ENCODE peak calls at places on chromosomes 2 and 18, in eight cellular contexts. One of them, this sample, is unnamed. For H3K4me1, the result is how much of the 10 kb centered on the place peaks cover.

GRCh38 chr2:23519334-23519651 is 134.3 kb downstream of the KLHL29 start:
- DNase-seq in SK-N-SH: no peak
- DNase-seq in sigmoid colon: no peak
- DNase-seq in GM23338: no peak
- DNase-seq in Panc1: no peak
- DNase-seq in endothelial cell of umbilical vein: no peak
- DNase-seq in HepG2: no peak
- DNase-seq in K562: no peak
- DNase-seq in this sample: peak

GRCh38 chr18:25923193-25923592 is 167.2 kb downstream of the SS18 start:
- DNase-seq in endothelial cell of umbilical vein: no peak
- DNase-seq in K562: no peak
- DNase-seq in Panc1: no peak
- DNase-seq in SK-N-SH: no peak
- DNase-seq in sigmoid colon: no peak
- DNase-seq in HepG2: no peak
- DNase-seq in GM23338: no peak
- DNase-seq in this sample: no peak

GRCh38 chr2:22521620-22522019 is 863.4 kb upstream of the KLHL29 start:
- DNase-seq in sigmoid colon: no peak
- DNase-seq in Panc1: no peak
- DNase-seq in HepG2: no peak
- DNase-seq in K562: no peak
- DNase-seq in GM23338: no peak
- DNase-seq in endothelial cell of umbilical vein: no peak
- DNase-seq in SK-N-SH: no peak
- DNase-seq in this sample: no peak

GRCh38 chr2:43429366-43429765 is 166.5 kb downstream of the THADA start:
- DNase-seq in endothelial cell of umbilical vein: no peak
- DNase-seq in Panc1: no peak
- DNase-seq in SK-N-SH: no peak
- DNase-seq in GM23338: no peak
- DNase-seq in sigmoid colon: no peak
- DNase-seq in HepG2: peak
- DNase-seq in K562: no peak
- DNase-seq in this sample: no peak

GRCh38 chr2:16649353-16650286 is 16.0 kb downstream of the CYRIA start:
- DNase-seq in HepG2: no peak
- DNase-seq in sigmoid colon: no peak
- DNase-seq in SK-N-SH: no peak
- DNase-seq in GM23338: no peak
- DNase-seq in K562: no peak
- DNase-seq in Panc1: no peak
- DNase-seq in endothelial cell of umbilical vein: no peak
- DNase-seq in this sample: no peak

GRCh38 chr2:171172980-171173542 is 12.4 kb upstream of the TLK1 start:
- DNase-seq in K562: no peak
- DNase-seq in SK-N-SH: no peak
- DNase-seq in endothelial cell of umbilical vein: no peak
- DNase-seq in GM23338: no peak
- DNase-seq in sigmoid colon: no peak
- DNase-seq in Panc1: no peak
- DNase-seq in HepG2: no peak
- DNase-seq in this sample: no peak

GRCh38 chr18:37519506-37520135 is 46.0 kb downstream of the CELF4 start:
- DNase-seq in GM23338: no peak
- DNase-seq in SK-N-SH: no peak
- DNase-seq in endothelial cell of umbilical vein: no peak
- DNase-seq in Panc1: no peak
- DNase-seq in K562: no peak
- DNase-seq in HepG2: no peak
- DNase-seq in sigmoid colon: no peak
- DNase-seq in this sample: no peak

GRCh38 chr18:59593291-59593717 is 103.9 kb downstream of the CCBE1 start:
- DNase-seq in K562: no peak
- DNase-seq in endothelial cell of umbilical vein: no peak
- DNase-seq in Panc1: no peak
- DNase-seq in GM23338: no peak
- DNase-seq in SK-N-SH: no peak
- DNase-seq in sigmoid colon: no peak
- DNase-seq in HepG2: no peak
- DNase-seq in this sample: no peak

GRCh38 chr2:155377178-155377780 is 678.8 kb downstream of the KCNJ3 start:
- DNase-seq in HepG2: peak
- DNase-seq in sigmoid colon: no peak
- DNase-seq in endothelial cell of umbilical vein: peak
- DNase-seq in GM23338: peak
- DNase-seq in K562: no peak
- DNase-seq in SK-N-SH: no peak
- DNase-seq in Panc1: no peak
- DNase-seq in this sample: no peak

GRCh38 chr2:65382776-65383357 is 49.5 kb downstream of the SPRED2 start:
- DNase-seq in GM23338: peak
- DNase-seq in K562: peak
- DNase-seq in Panc1: no peak
- DNase-seq in sigmoid colon: peak
- DNase-seq in endothelial cell of umbilical vein: no peak
- DNase-seq in SK-N-SH: peak
- DNase-seq in HepG2: peak
- DNase-seq in this sample: peak

GRCh38 chr2:53202063-53202462 is 565.5 kb upstream of the CHAC2 start:
- DNase-seq in endothelial cell of umbilical vein: peak
- DNase-seq in SK-N-SH: no peak
- DNase-seq in sigmoid colon: no peak
- DNase-seq in HepG2: peak
- DNase-seq in Panc1: peak
- DNase-seq in GM23338: peak
- DNase-seq in K562: no peak
- DNase-seq in this sample: no peak

GRCh38 chr2:220224711-220225519 is 597.5 kb downstream of the SLC4A3 start:
- DNase-seq in K562: no peak
- DNase-seq in Panc1: no peak
- DNase-seq in SK-N-SH: no peak
- DNase-seq in HepG2: no peak
- DNase-seq in GM23338: no peak
- DNase-seq in sigmoid colon: no peak
- DNase-seq in endothelial cell of umbilical vein: no peak
- DNase-seq in this sample: no peak

GRCh38 chr2:171185941-171186340 is 25.2 kb upstream of the TLK1 start:
- DNase-seq in SK-N-SH: no peak
- DNase-seq in K562: no peak
- DNase-seq in endothelial cell of umbilical vein: no peak
- DNase-seq in Panc1: no peak
- DNase-seq in GM23338: no peak
- DNase-seq in HepG2: no peak
- DNase-seq in sigmoid colon: no peak
- DNase-seq in this sample: no peak

GRCh38 chr2:62724886-62725711 is 19.6 kb downstream of the EHBP1 start:
- DNase-seq in GM23338: peak
- DNase-seq in HepG2: no peak
- DNase-seq in sigmoid colon: peak
- DNase-seq in Panc1: no peak
- DNase-seq in endothelial cell of umbilical vein: peak
- DNase-seq in K562: peak
- DNase-seq in SK-N-SH: peak
- DNase-seq in this sample: peak

GRCh38 chr2:144982481-144982880 is 462.6 kb upstream of the ZEB2 start:
- DNase-seq in Panc1: no peak
- DNase-seq in endothelial cell of umbilical vein: no peak
- DNase-seq in sigmoid colon: no peak
- DNase-seq in GM23338: no peak
- DNase-seq in K562: no peak
- DNase-seq in HepG2: no peak
- DNase-seq in SK-N-SH: no peak
- DNase-seq in this sample: no peak

GRCh38 chr2:146324954-146325353 is 1519.9 kb upstream of the ACVR2A start:
- DNase-seq in endothelial cell of umbilical vein: no peak
- DNase-seq in Panc1: no peak
- DNase-seq in sigmoid colon: no peak
- DNase-seq in HepG2: no peak
- DNase-seq in K562: no peak
- DNase-seq in GM23338: no peak
- DNase-seq in SK-N-SH: no peak
- DNase-seq in this sample: no peak

GRCh38 chr2:37190290-37190689 is 1.8 kb upstream of the SULT6B1 start:
- DNase-seq in SK-N-SH: no peak
- DNase-seq in sigmoid colon: no peak
- DNase-seq in GM23338: no peak
- DNase-seq in K562: no peak
- DNase-seq in HepG2: no peak
- DNase-seq in Panc1: no peak
- DNase-seq in endothelial cell of umbilical vein: no peak
- DNase-seq in this sample: no peak

GRCh38 chr2:218445602-218446001 is 26.7 kb downstream of the VIL1 start:
- DNase-seq in sigmoid colon: no peak
- DNase-seq in endothelial cell of umbilical vein: no peak
- DNase-seq in K562: no peak
- DNase-seq in GM23338: no peak
- DNase-seq in Panc1: no peak
- DNase-seq in HepG2: no peak
- DNase-seq in SK-N-SH: no peak
- DNase-seq in this sample: no peak

GRCh38 chr2:188244383-188244782 is 47.3 kb upstream of the GULP1 start:
- DNase-seq in Panc1: no peak
- DNase-seq in SK-N-SH: no peak
- DNase-seq in HepG2: no peak
- DNase-seq in K562: no peak
- DNase-seq in GM23338: no peak
- DNase-seq in endothelial cell of umbilical vein: no peak
- DNase-seq in sigmoid colon: no peak
- DNase-seq in this sample: no peak

GRCh38 chr2:131115752-131116151 is 10.6 kb downstream of the PLEKHB2 start:
- DNase-seq in HepG2: no peak
- DNase-seq in Panc1: no peak
- DNase-seq in sigmoid colon: no peak
- DNase-seq in endothelial cell of umbilical vein: no peak
- DNase-seq in K562: no peak
- DNase-seq in GM23338: no peak
- DNase-seq in SK-N-SH: no peak
- DNase-seq in this sample: no peak

GRCh38 chr2:101124684-101125366 is 26.4 kb downstream of the TBC1D8 start:
- DNase-seq in endothelial cell of umbilical vein: peak
- DNase-seq in HepG2: peak
- DNase-seq in SK-N-SH: no peak
- DNase-seq in GM23338: no peak
- DNase-seq in sigmoid colon: peak
- DNase-seq in K562: no peak
- DNase-seq in Panc1: peak
- DNase-seq in this sample: no peak
- TF ChIP-seq POLR2AphosphoS5 in endothelial cell of umbilical vein: peak
- TF ChIP-seq POLR2AphosphoS5 in HepG2: no peak
- TF ChIP-seq POLR2AphosphoS5 in SK-N-SH: no peak
- TF ChIP-seq POLR2AphosphoS5 in GM23338: no peak
- TF ChIP-seq POLR2AphosphoS5 in sigmoid colon: no peak
- TF ChIP-seq POLR2AphosphoS5 in K562: no peak
- TF ChIP-seq POLR2AphosphoS5 in Panc1: no peak
- TF ChIP-seq POLR2AphosphoS5 in this sample: no peak

GRCh38 chr2:168632733-168633132 is 169.7 kb upstream of the NOSTRIN start:
- DNase-seq in SK-N-SH: peak
- DNase-seq in HepG2: no peak
- DNase-seq in sigmoid colon: no peak
- DNase-seq in endothelial cell of umbilical vein: peak
- DNase-seq in K562: no peak
- DNase-seq in Panc1: no peak
- DNase-seq in GM23338: peak
- DNase-seq in this sample: no peak

GRCh38 chr2:168639024-168639423 is 163.4 kb upstream of the NOSTRIN start:
- DNase-seq in Panc1: no peak
- DNase-seq in HepG2: no peak
- DNase-seq in SK-N-SH: no peak
- DNase-seq in sigmoid colon: no peak
- DNase-seq in GM23338: no peak
- DNase-seq in K562: no peak
- DNase-seq in endothelial cell of umbilical vein: no peak
- DNase-seq in this sample: no peak

GRCh38 chr2:168633200-168633599 is 169.2 kb upstream of the NOSTRIN start:
- DNase-seq in sigmoid colon: no peak
- DNase-seq in SK-N-SH: no peak
- DNase-seq in HepG2: no peak
- DNase-seq in GM23338: no peak
- DNase-seq in K562: no peak
- DNase-seq in Panc1: no peak
- DNase-seq in endothelial cell of umbilical vein: no peak
- DNase-seq in this sample: no peak

GRCh38 chr2:168633895-168634294 is 168.5 kb upstream of the NOSTRIN start:
- DNase-seq in sigmoid colon: no peak
- DNase-seq in GM23338: no peak
- DNase-seq in Panc1: no peak
- DNase-seq in HepG2: no peak
- DNase-seq in endothelial cell of umbilical vein: no peak
- DNase-seq in K562: no peak
- DNase-seq in SK-N-SH: no peak
- DNase-seq in this sample: no peak

DNA sequence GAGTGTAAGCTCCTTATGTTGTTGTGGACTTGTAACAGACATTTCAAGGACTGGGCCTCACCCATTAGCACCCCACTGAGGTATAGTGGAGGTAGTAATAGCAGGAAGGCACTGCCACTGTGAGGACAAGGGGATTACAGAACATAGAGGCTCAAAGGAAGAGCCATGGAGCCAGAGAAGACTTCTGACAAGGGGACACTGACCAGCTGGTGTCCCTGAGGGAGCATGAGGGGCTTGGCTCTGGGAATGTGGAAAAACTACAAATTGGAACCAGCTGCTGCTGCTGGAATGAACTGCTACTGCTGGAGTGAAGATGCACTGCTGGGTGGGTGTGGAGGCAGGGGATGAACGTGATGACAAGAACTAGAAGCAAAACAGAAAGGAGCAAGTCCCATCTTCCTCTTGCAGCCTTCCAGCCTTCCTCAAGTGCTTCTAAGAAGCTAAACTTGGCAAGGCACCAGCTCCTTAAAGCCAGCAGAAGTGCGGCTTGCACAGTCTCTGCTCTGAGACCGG is 167.3 kb upstream of the NOSTRIN start:
- DNase-seq in sigmoid colon: peak
- DNase-seq in K562: no peak
- DNase-seq in endothelial cell of umbilical vein: no peak
- DNase-seq in HepG2: no peak
- DNase-seq in SK-N-SH: peak
- DNase-seq in GM23338: peak
- DNase-seq in Panc1: no peak
- DNase-seq in this sample: no peak
- H3K4me1 ChIP-seq in sigmoid colon: under half
- H3K4me1 ChIP-seq in K562: under half
- H3K4me1 ChIP-seq in endothelial cell of umbilical vein: under half
- H3K4me1 ChIP-seq in HepG2: under half
- H3K4me1 ChIP-seq in SK-N-SH: under half
- H3K4me1 ChIP-seq in GM23338: under half
- H3K4me1 ChIP-seq in Panc1: under half
- H3K4me1 ChIP-seq in this sample: under half

GRCh38 chr18:5568416-5568815 is 24.6 kb upstream of the EPB41L3 start:
- DNase-seq in endothelial cell of umbilical vein: no peak
- DNase-seq in HepG2: no peak
- DNase-seq in sigmoid colon: no peak
- DNase-seq in K562: no peak
- DNase-seq in GM23338: no peak
- DNase-seq in Panc1: no peak
- DNase-seq in SK-N-SH: no peak
- DNase-seq in this sample: no peak
- TF ChIP-seq POLR2AphosphoS5 in endothelial cell of umbilical vein: no peak
- TF ChIP-seq POLR2AphosphoS5 in HepG2: no peak
- TF ChIP-seq POLR2AphosphoS5 in sigmoid colon: no peak
- TF ChIP-seq POLR2AphosphoS5 in K562: no peak
- TF ChIP-seq POLR2AphosphoS5 in GM23338: no peak
- TF ChIP-seq POLR2AphosphoS5 in Panc1: no peak
- TF ChIP-seq POLR2AphosphoS5 in SK-N-SH: no peak
- TF ChIP-seq POLR2AphosphoS5 in this sample: no peak

GRCh38 chr2:231643494-231643888 is 50.8 kb downstream of the TEX44 start:
- DNase-seq in SK-N-SH: no peak
- DNase-seq in HepG2: no peak
- DNase-seq in Panc1: no peak
- DNase-seq in GM23338: no peak
- DNase-seq in K562: no peak
- DNase-seq in sigmoid colon: no peak
- DNase-seq in endothelial cell of umbilical vein: no peak
- DNase-seq in this sample: no peak
- H3K4me1 ChIP-seq in SK-N-SH: under half
- H3K4me1 ChIP-seq in HepG2: under half
- H3K4me1 ChIP-seq in Panc1: under half
- H3K4me1 ChIP-seq in GM23338: under half
- H3K4me1 ChIP-seq in K562: under half
- H3K4me1 ChIP-seq in sigmoid colon: under half
- H3K4me1 ChIP-seq in endothelial cell of umbilical vein: under half
- H3K4me1 ChIP-seq in this sample: under half

This sample was measured in spleen.